ENCODE peak calls at places on chromosomes 13 and 19, in four cellular contexts. One of them, this sample, is unnamed.

GRCh38 chr19:55638864-55639359 is 1.9 kb upstream of the ZNF580 start:
- DNase-seq in mesenteric fat pad: no peak
- DNase-seq in stimulated activated CD4-positive, alpha-beta T cell treated with anti-CD3 and anti-CD28 coated beads, Interleukin-1b, Interleukin-23, amount 100 ng/mL, for 24 hours: peak; percentile 37
- DNase-seq in T-helper 17 cell: peak; percentile 53
- DNase-seq in this sample: no peak

GRCh38 chr13:86446311-86446710 is 647.1 kb upstream of the SLITRK6 start:
- DNase-seq in mesenteric fat pad: no peak
- DNase-seq in stimulated activated CD4-positive, alpha-beta T cell treated with anti-CD3 and anti-CD28 coated beads, Interleukin-1b, Interleukin-23, amount 100 ng/mL, for 24 hours: no peak
- DNase-seq in T-helper 17 cell: no peak
- DNase-seq in this sample: no peak

GRCh38 chr19:13923194-13923987 is 14.8 kb downstream of the PODNL1 start:
- DNase-seq in mesenteric fat pad: no peak
- DNase-seq in stimulated activated CD4-positive, alpha-beta T cell treated with anti-CD3 and anti-CD28 coated beads, Interleukin-1b, Interleukin-23, amount 100 ng/mL, for 24 hours: no peak
- DNase-seq in T-helper 17 cell: no peak
- DNase-seq in this sample: no peak

GRCh38 chr19:10533656-10534386 is 9.9 kb upstream of the ATG4D start:
- DNase-seq in mesenteric fat pad: no peak
- DNase-seq in stimulated activated CD4-positive, alpha-beta T cell treated with anti-CD3 and anti-CD28 coated beads, Interleukin-1b, Interleukin-23, amount 100 ng/mL, for 24 hours: no peak
- DNase-seq in T-helper 17 cell: no peak
- DNase-seq in this sample: no peak

GRCh38 chr13:23384111-23384510 is 49.4 kb downstream of the SACS start:
- DNase-seq in mesenteric fat pad: no peak
- DNase-seq in stimulated activated CD4-positive, alpha-beta T cell treated with anti-CD3 and anti-CD28 coated beads, Interleukin-1b, Interleukin-23, amount 100 ng/mL, for 24 hours: no peak
- DNase-seq in T-helper 17 cell: no peak
- DNase-seq in this sample: no peak

GRCh38 chr19:45153339-45154063 is 7.3 kb downstream of the NKPD1 start:
- DNase-seq in mesenteric fat pad: no peak
- DNase-seq in stimulated activated CD4-positive, alpha-beta T cell treated with anti-CD3 and anti-CD28 coated beads, Interleukin-1b, Interleukin-23, amount 100 ng/mL, for 24 hours: peak; percentile 14
- DNase-seq in T-helper 17 cell: peak; percentile 18
- DNase-seq in this sample: no peak

GRCh38 chr19:2186071-2186846 is 22.5 kb downstream of the DOT1L start:
- DNase-seq in mesenteric fat pad: no peak
- DNase-seq in stimulated activated CD4-positive, alpha-beta T cell treated with anti-CD3 and anti-CD28 coated beads, Interleukin-1b, Interleukin-23, amount 100 ng/mL, for 24 hours: no peak
- DNase-seq in T-helper 17 cell: no peak
- DNase-seq in this sample: no peak

GRCh38 chr13:84925443-84925842 is 873.8 kb downstream of the SLITRK6 start:
- DNase-seq in mesenteric fat pad: no peak
- DNase-seq in stimulated activated CD4-positive, alpha-beta T cell treated with anti-CD3 and anti-CD28 coated beads, Interleukin-1b, Interleukin-23, amount 100 ng/mL, for 24 hours: no peak
- DNase-seq in T-helper 17 cell: no peak
- DNase-seq in this sample: no peak

This sample was measured in NCI-H1048.